ENCODE peak calls at places on chromosomes 5 and 9, in nine cellular contexts. A, P, J, D, V, N, X, F and M are unnamed samples.

GRCh38 chr5:179451099-179451812 is 99.1 kb upstream of the RUFY1 start:
- DNase-seq in A (no peak), P (no peak), J (no peak), D (no peak), V (no peak), N (no peak), X (no peak), F (no peak), M (no peak)

GRCh38 chr5:96640696-96641095 is 21.5 kb upstream of the CAST start:
- DNase-seq in A (no peak), P (no peak), J (no peak), D (no peak), V (no peak), N (no peak), X (no peak), F (no peak), M (no peak)

GRCh38 chr5:39076757-39077475 is 2.7 kb upstream of the RICTOR start:
- DNase-seq in A (no peak), P (no peak), J (peak; percentile 55), D (no peak), V (no peak), N (no peak), X (peak; percentile 37), F (no peak), M (peak; percentile 36)

GRCh38 chr5:98794001-98794400 is 20.5 kb downstream of the RGMB start:
- DNase-seq in A (no peak), P (no peak), J (no peak), D (no peak), V (no peak), N (no peak), X (no peak), F (no peak), M (no peak)

GRCh38 chr5:91397791-91398190 is 14.7 kb upstream of the ARRDC3 start:
- DNase-seq in A (no peak), P (no peak), J (no peak), D (no peak), V (no peak), N (no peak), X (no peak), F (no peak), M (no peak)

GRCh38 chr9:120478208-120478607 is 101.8 kb downstream of the CDK5RAP2 start:
- DNase-seq in A (no peak), P (no peak), J (peak; percentile 50), D (no peak), V (no peak), N (no peak), X (peak; percentile 59), F (no peak), M (peak; percentile 78)

GRCh38 chr5:109936996-109937395 is 247.3 kb downstream of the MAN2A1 start:
- DNase-seq in A (no peak), P (no peak), J (no peak), D (no peak), V (no peak), N (no peak), X (no peak), F (no peak), M (no peak)

GRCh38 chr9:130858734-130859705 is 24.0 kb downstream of the ABL1 start:
- DNase-seq in A (no peak), P (peak; percentile 63), J (no peak), D (no peak), V (no peak), N (peak; percentile 72), X (no peak), F (no peak), M (no peak)

GRCh38 chr5:14035859-14036440 is 91.5 kb upstream of the DNAH5 start:
- DNase-seq in A (no peak), P (no peak), J (peak; percentile 97), D (no peak), V (no peak), N (no peak), X (peak; percentile 95), F (peak; percentile 37), M (peak; percentile 91)

GRCh38 chr5:176536132-176536901 is 885 bp downstream of the RNF44 start:
- DNase-seq in A (no peak), P (peak; percentile 89), J (peak; percentile 80), D (peak; percentile 88), V (peak; percentile 85), N (no peak), X (peak; percentile 79), F (peak; percentile 84), M (peak; percentile 88)

GRCh38 chr5:93582677-93583524 is at the start of gene NR2F1:
- DNase-seq in A (no peak), P (peak; percentile 67), J (peak; percentile 63), D (no peak), V (peak; percentile 85), N (no peak), X (peak; percentile 100), F (no peak), M (peak; percentile 92)

GRCh38 chr5:58898538-58898937 is 315.7 kb downstream of the RAB3C start:
- DNase-seq in A (no peak), P (no peak), J (no peak), D (no peak), V (no peak), N (no peak), X (no peak), F (no peak), M (no peak)
- TF ChIP-seq CTCF in A (no peak), P (no peak), J (no peak), D (no peak), V (no peak), N (no peak), X (no peak), F (no peak), M (no peak)

DNA sequence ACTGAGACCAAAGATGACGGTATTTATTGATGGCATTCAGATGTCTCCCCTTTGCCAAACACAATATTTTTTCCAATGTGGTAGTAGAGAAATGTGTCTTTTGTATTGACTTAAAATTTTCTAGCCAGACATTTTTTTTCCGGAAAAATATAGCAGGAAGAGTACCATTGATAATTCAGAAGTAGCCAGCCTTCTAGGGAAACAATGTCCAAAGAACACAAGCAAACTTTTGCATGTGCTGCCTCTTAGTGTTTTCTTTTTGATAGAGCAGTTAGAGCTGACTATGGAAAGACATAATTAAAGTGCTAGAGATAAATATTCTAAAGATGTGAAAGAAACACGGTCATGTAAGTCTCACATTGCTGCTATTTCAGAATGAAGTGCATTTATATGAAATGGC is 231.4 kb downstream of the MARCHF11 start:
- DNase-seq in A (no peak), P (no peak), J (no peak), D (no peak), V (no peak), N (no peak), X (peak; percentile 37), F (no peak), M (no peak)
- TF ChIP-seq CTCF in A (no peak), P (no peak), J (no peak), D (no peak), V (no peak), N (no peak), X (peak; percentile 23), F (no peak), M (no peak)

DNA sequence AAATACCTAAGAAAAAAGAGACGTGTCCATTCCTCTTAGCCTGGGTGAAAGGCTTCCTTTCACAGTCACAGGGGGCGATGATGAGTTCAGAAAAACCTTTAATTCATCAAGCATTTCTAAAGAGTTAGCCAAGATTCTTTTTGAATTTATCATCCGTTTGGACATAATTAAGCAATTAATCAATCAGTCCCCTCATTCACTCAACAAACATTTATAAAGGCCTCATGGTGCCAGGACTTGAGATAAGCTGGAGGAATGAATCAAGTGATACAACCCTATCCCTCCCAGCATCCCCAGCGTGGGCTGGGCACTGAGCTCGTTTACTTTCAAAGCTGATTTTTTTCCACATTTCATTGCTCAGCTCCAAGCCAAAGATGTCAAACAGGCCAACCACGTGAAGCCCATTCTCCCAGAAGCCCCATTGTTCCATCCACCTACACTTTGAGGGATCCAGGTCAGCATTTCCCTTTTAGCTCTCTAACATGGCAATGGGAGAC is 140.5 kb downstream of the SLIT3 start:
- DNase-seq in A (no peak), P (no peak), J (no peak), D (no peak), V (peak; percentile 64), N (no peak), X (no peak), F (no peak), M (peak; percentile 32)
- TF ChIP-seq CTCF in A (no peak), P (no peak), J (no peak), D (no peak), V (no peak), N (no peak), X (peak; percentile 5), F (no peak), M (no peak)

DNA sequence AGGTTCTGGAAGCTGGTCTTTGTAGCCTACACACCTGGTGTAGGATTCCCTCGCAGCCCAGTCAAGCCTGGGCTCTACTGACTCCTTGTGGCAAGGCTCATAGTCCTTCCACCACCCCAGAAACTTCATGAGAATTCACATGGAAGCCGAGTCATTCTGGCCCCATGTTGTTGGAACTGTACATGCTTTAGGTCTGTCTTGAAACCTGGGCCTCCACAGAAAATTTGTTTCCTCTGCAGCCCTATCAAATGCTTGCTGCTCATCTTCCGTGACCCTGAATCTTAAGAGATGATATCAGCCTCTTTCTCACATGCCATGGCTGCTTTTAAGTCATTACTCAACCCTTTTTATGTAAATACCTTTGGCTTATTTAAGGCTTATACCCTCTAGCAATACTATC is 113.4 kb upstream of the GRHPR start:
- DNase-seq in A (no peak), P (no peak), J (no peak), D (no peak), V (no peak), N (no peak), X (no peak), F (no peak), M (peak; percentile 32)
- TF ChIP-seq CTCF in A (no peak), P (peak; percentile 11), J (no peak), D (no peak), V (no peak), N (no peak), X (peak; percentile 8), F (peak; percentile 12), M (no peak)

GRCh38 chr5:16740476-16740875 is 123.7 kb upstream of the RETREG1 start:
- DNase-seq in A (no peak), P (no peak), J (no peak), D (no peak), V (no peak), N (no peak), X (no peak), F (no peak), M (no peak)
- TF ChIP-seq CTCF in A (no peak), P (no peak), J (no peak), D (no peak), V (no peak), N (no peak), X (no peak), F (no peak), M (no peak)

DNA sequence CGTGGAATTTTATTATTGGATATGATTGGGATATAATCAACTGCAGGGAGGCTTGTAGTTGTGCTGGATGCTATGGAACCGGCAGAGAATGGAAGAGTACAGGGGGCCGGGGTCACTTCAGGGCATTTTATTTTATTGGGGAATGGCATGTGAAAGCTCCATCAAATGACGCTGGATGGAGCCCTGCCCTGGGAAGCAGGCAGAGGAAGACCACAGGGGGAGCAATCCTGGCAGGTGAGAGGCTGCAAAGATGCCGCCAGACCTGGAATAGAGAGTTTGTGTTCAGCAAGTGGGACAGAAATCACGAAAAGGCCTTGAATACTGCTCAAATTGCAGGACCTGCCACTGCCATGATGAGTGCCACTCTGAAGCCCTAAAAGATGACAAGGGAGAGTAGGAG is 30.9 kb upstream of the TGFBI start:
- DNase-seq in A (no peak), P (no peak), J (no peak), D (no peak), V (no peak), N (no peak), X (no peak), F (no peak), M (no peak)
- TF ChIP-seq CTCF in A (no peak), P (no peak), J (no peak), D (no peak), V (no peak), N (no peak), X (no peak), F (no peak), M (no peak)